ENCODE peak calls at places on chromosomes 2 and 18, in four cellular contexts. One of them, this sample, is unnamed.

GRCh38 chr18:69730664-69731063 is 217.0 kb downstream of the CD226 start:
- DNase-seq in stimulated activated CD4-positive, alpha-beta T cell treated with anti-CD3 and anti-CD28 coated beads, Interleukin-2, amount 100 ng/mL, for 48 hours: no peak
- DNase-seq in stimulated activated CD8-positive, alpha-beta memory T cell treated with anti-CD3 and anti-CD28 coated beads, Interleukin-4, amount 100 ng/mL, for 4 hours: no peak
- DNase-seq in GM12892: no peak
- DNase-seq in this sample: no peak

GRCh38 chr2:70498528-70498927 is 55.1 kb downstream of the TGFA start:
- DNase-seq in stimulated activated CD4-positive, alpha-beta T cell treated with anti-CD3 and anti-CD28 coated beads, Interleukin-2, amount 100 ng/mL, for 48 hours: no peak
- DNase-seq in stimulated activated CD8-positive, alpha-beta memory T cell treated with anti-CD3 and anti-CD28 coated beads, Interleukin-4, amount 100 ng/mL, for 4 hours: no peak
- DNase-seq in GM12892: no peak
- DNase-seq in this sample: no peak

GRCh38 chr2:185628985-185629384 is 109.6 kb upstream of the FSIP2 start:
- DNase-seq in stimulated activated CD4-positive, alpha-beta T cell treated with anti-CD3 and anti-CD28 coated beads, Interleukin-2, amount 100 ng/mL, for 48 hours: no peak
- DNase-seq in stimulated activated CD8-positive, alpha-beta memory T cell treated with anti-CD3 and anti-CD28 coated beads, Interleukin-4, amount 100 ng/mL, for 4 hours: no peak
- DNase-seq in GM12892: no peak
- DNase-seq in this sample: peak

GRCh38 chr2:171172980-171173542 is 12.4 kb upstream of the TLK1 start:
- DNase-seq in stimulated activated CD4-positive, alpha-beta T cell treated with anti-CD3 and anti-CD28 coated beads, Interleukin-2, amount 100 ng/mL, for 48 hours: no peak
- DNase-seq in stimulated activated CD8-positive, alpha-beta memory T cell treated with anti-CD3 and anti-CD28 coated beads, Interleukin-4, amount 100 ng/mL, for 4 hours: no peak
- DNase-seq in GM12892: no peak
- DNase-seq in this sample: no peak

GRCh38 chr2:210174086-210174485 is 2.9 kb upstream of the KANSL1L start:
- DNase-seq in stimulated activated CD4-positive, alpha-beta T cell treated with anti-CD3 and anti-CD28 coated beads, Interleukin-2, amount 100 ng/mL, for 48 hours: no peak
- DNase-seq in stimulated activated CD8-positive, alpha-beta memory T cell treated with anti-CD3 and anti-CD28 coated beads, Interleukin-4, amount 100 ng/mL, for 4 hours: no peak
- DNase-seq in GM12892: no peak
- DNase-seq in this sample: no peak

GRCh38 chr2:161269111-161269510 is 39.1 kb upstream of the PSMD14 start:
- DNase-seq in stimulated activated CD4-positive, alpha-beta T cell treated with anti-CD3 and anti-CD28 coated beads, Interleukin-2, amount 100 ng/mL, for 48 hours: no peak
- DNase-seq in stimulated activated CD8-positive, alpha-beta memory T cell treated with anti-CD3 and anti-CD28 coated beads, Interleukin-4, amount 100 ng/mL, for 4 hours: no peak
- DNase-seq in GM12892: no peak
- DNase-seq in this sample: no peak

GRCh38 chr2:229553091-229553490 is 161.3 kb downstream of the DNER start:
- DNase-seq in stimulated activated CD4-positive, alpha-beta T cell treated with anti-CD3 and anti-CD28 coated beads, Interleukin-2, amount 100 ng/mL, for 48 hours: no peak
- DNase-seq in stimulated activated CD8-positive, alpha-beta memory T cell treated with anti-CD3 and anti-CD28 coated beads, Interleukin-4, amount 100 ng/mL, for 4 hours: no peak
- DNase-seq in GM12892: no peak
- DNase-seq in this sample: no peak

GRCh38 chr2:239896075-239896474 is 129.1 kb downstream of the NDUFA10 start:
- DNase-seq in stimulated activated CD4-positive, alpha-beta T cell treated with anti-CD3 and anti-CD28 coated beads, Interleukin-2, amount 100 ng/mL, for 48 hours: no peak
- DNase-seq in stimulated activated CD8-positive, alpha-beta memory T cell treated with anti-CD3 and anti-CD28 coated beads, Interleukin-4, amount 100 ng/mL, for 4 hours: no peak
- DNase-seq in GM12892: no peak
- DNase-seq in this sample: no peak

GRCh38 chr18:8657050-8657820 is 48.0 kb downstream of the RAB12 start:
- DNase-seq in stimulated activated CD4-positive, alpha-beta T cell treated with anti-CD3 and anti-CD28 coated beads, Interleukin-2, amount 100 ng/mL, for 48 hours: no peak
- DNase-seq in stimulated activated CD8-positive, alpha-beta memory T cell treated with anti-CD3 and anti-CD28 coated beads, Interleukin-4, amount 100 ng/mL, for 4 hours: no peak
- DNase-seq in GM12892: no peak
- DNase-seq in this sample: no peak

GRCh38 chr2:18626958-18627650 is 37.7 kb upstream of the NT5C1B start:
- DNase-seq in stimulated activated CD4-positive, alpha-beta T cell treated with anti-CD3 and anti-CD28 coated beads, Interleukin-2, amount 100 ng/mL, for 48 hours: no peak
- DNase-seq in stimulated activated CD8-positive, alpha-beta memory T cell treated with anti-CD3 and anti-CD28 coated beads, Interleukin-4, amount 100 ng/mL, for 4 hours: no peak
- DNase-seq in GM12892: no peak
- DNase-seq in this sample: no peak

GRCh38 chr2:188478724-188479123 is 187.1 kb downstream of the GULP1 start:
- DNase-seq in stimulated activated CD4-positive, alpha-beta T cell treated with anti-CD3 and anti-CD28 coated beads, Interleukin-2, amount 100 ng/mL, for 48 hours: no peak
- DNase-seq in stimulated activated CD8-positive, alpha-beta memory T cell treated with anti-CD3 and anti-CD28 coated beads, Interleukin-4, amount 100 ng/mL, for 4 hours: no peak
- DNase-seq in GM12892: no peak
- DNase-seq in this sample: no peak

GRCh38 chr18:10353791-10354190 is 100.6 kb upstream of the APCDD1 start:
- DNase-seq in stimulated activated CD4-positive, alpha-beta T cell treated with anti-CD3 and anti-CD28 coated beads, Interleukin-2, amount 100 ng/mL, for 48 hours: no peak
- DNase-seq in stimulated activated CD8-positive, alpha-beta memory T cell treated with anti-CD3 and anti-CD28 coated beads, Interleukin-4, amount 100 ng/mL, for 4 hours: no peak
- DNase-seq in GM12892: no peak
- DNase-seq in this sample: no peak

GRCh38 chr2:230347659-230348305 is 20.8 kb downstream of the SP140L start:
- DNase-seq in stimulated activated CD4-positive, alpha-beta T cell treated with anti-CD3 and anti-CD28 coated beads, Interleukin-2, amount 100 ng/mL, for 48 hours: no peak
- DNase-seq in stimulated activated CD8-positive, alpha-beta memory T cell treated with anti-CD3 and anti-CD28 coated beads, Interleukin-4, amount 100 ng/mL, for 4 hours: no peak
- DNase-seq in GM12892: no peak
- DNase-seq in this sample: no peak

GRCh38 chr2:27956895-27957294 is 66.4 kb downstream of the BABAM2 start:
- DNase-seq in stimulated activated CD4-positive, alpha-beta T cell treated with anti-CD3 and anti-CD28 coated beads, Interleukin-2, amount 100 ng/mL, for 48 hours: no peak
- DNase-seq in stimulated activated CD8-positive, alpha-beta memory T cell treated with anti-CD3 and anti-CD28 coated beads, Interleukin-4, amount 100 ng/mL, for 4 hours: no peak
- DNase-seq in GM12892: no peak
- DNase-seq in this sample: no peak

GRCh38 chr18:9209230-9209629 is 72.6 kb downstream of the ANKRD12 start:
- DNase-seq in stimulated activated CD4-positive, alpha-beta T cell treated with anti-CD3 and anti-CD28 coated beads, Interleukin-2, amount 100 ng/mL, for 48 hours: no peak
- DNase-seq in stimulated activated CD8-positive, alpha-beta memory T cell treated with anti-CD3 and anti-CD28 coated beads, Interleukin-4, amount 100 ng/mL, for 4 hours: no peak
- DNase-seq in GM12892: no peak
- DNase-seq in this sample: no peak

GRCh38 chr18:32301976-32302743 is 112.3 kb downstream of the MEP1B start:
- DNase-seq in stimulated activated CD4-positive, alpha-beta T cell treated with anti-CD3 and anti-CD28 coated beads, Interleukin-2, amount 100 ng/mL, for 48 hours: no peak
- DNase-seq in stimulated activated CD8-positive, alpha-beta memory T cell treated with anti-CD3 and anti-CD28 coated beads, Interleukin-4, amount 100 ng/mL, for 4 hours: no peak
- DNase-seq in GM12892: no peak
- DNase-seq in this sample: no peak

GRCh38 chr2:190407246-190407661 is 901 bp upstream of the MFSD6 start:
- DNase-seq in stimulated activated CD4-positive, alpha-beta T cell treated with anti-CD3 and anti-CD28 coated beads, Interleukin-2, amount 100 ng/mL, for 48 hours: no peak
- DNase-seq in stimulated activated CD8-positive, alpha-beta memory T cell treated with anti-CD3 and anti-CD28 coated beads, Interleukin-4, amount 100 ng/mL, for 4 hours: no peak
- DNase-seq in GM12892: no peak
- DNase-seq in this sample: no peak

GRCh38 chr2:109470121-109470921 is 143.4 kb downstream of the SEPTIN10 start:
- DNase-seq in stimulated activated CD4-positive, alpha-beta T cell treated with anti-CD3 and anti-CD28 coated beads, Interleukin-2, amount 100 ng/mL, for 48 hours: no peak
- DNase-seq in stimulated activated CD8-positive, alpha-beta memory T cell treated with anti-CD3 and anti-CD28 coated beads, Interleukin-4, amount 100 ng/mL, for 4 hours: no peak
- DNase-seq in GM12892: no peak
- DNase-seq in this sample: no peak

GRCh38 chr2:171244466-171244969 is 83.8 kb upstream of the TLK1 start:
- DNase-seq in stimulated activated CD4-positive, alpha-beta T cell treated with anti-CD3 and anti-CD28 coated beads, Interleukin-2, amount 100 ng/mL, for 48 hours: no peak
- DNase-seq in stimulated activated CD8-positive, alpha-beta memory T cell treated with anti-CD3 and anti-CD28 coated beads, Interleukin-4, amount 100 ng/mL, for 4 hours: no peak
- DNase-seq in GM12892: no peak
- DNase-seq in this sample: no peak

GRCh38 chr18:53795610-53796009 is 428.9 kb downstream of the MBD2 start:
- DNase-seq in stimulated activated CD4-positive, alpha-beta T cell treated with anti-CD3 and anti-CD28 coated beads, Interleukin-2, amount 100 ng/mL, for 48 hours: no peak
- DNase-seq in stimulated activated CD8-positive, alpha-beta memory T cell treated with anti-CD3 and anti-CD28 coated beads, Interleukin-4, amount 100 ng/mL, for 4 hours: no peak
- DNase-seq in GM12892: no peak
- DNase-seq in this sample: no peak

GRCh38 chr2:238020816-238021215 is 40.0 kb upstream of the SCLY start:
- DNase-seq in stimulated activated CD4-positive, alpha-beta T cell treated with anti-CD3 and anti-CD28 coated beads, Interleukin-2, amount 100 ng/mL, for 48 hours: no peak
- DNase-seq in stimulated activated CD8-positive, alpha-beta memory T cell treated with anti-CD3 and anti-CD28 coated beads, Interleukin-4, amount 100 ng/mL, for 4 hours: no peak
- DNase-seq in GM12892: no peak
- DNase-seq in this sample: no peak

GRCh38 chr2:237306083-237306786 is 107.7 kb downstream of the COL6A3 start:
- DNase-seq in stimulated activated CD4-positive, alpha-beta T cell treated with anti-CD3 and anti-CD28 coated beads, Interleukin-2, amount 100 ng/mL, for 48 hours: no peak
- DNase-seq in stimulated activated CD8-positive, alpha-beta memory T cell treated with anti-CD3 and anti-CD28 coated beads, Interleukin-4, amount 100 ng/mL, for 4 hours: no peak
- DNase-seq in GM12892: no peak
- DNase-seq in this sample: no peak

This sample was measured in neural crest cell.